ENCODE peak calls at places on chromosomes 2 and 18, in ten cellular contexts. One of them, this sample, is unnamed.
A peak's percentile ranks its signal among the peaks of the same experiment; 100 is the strongest.

GRCh38 chr2:53991948-53992347 is 21.2 kb upstream of the PSME4 start:
- DNase-seq in HEK293T: no peak
- DNase-seq in esophagus squamous epithelium: no peak
- DNase-seq in activated CD4-positive, alpha-beta T cell treated with anti-CD3 and anti-CD28 coated beads, Interleukin-2, amount 50 U/mL, for 24 hours: no peak
- DNase-seq in NCI-H526: no peak
- DNase-seq in heart right ventricle: no peak
- DNase-seq in GM23248: no peak
- DNase-seq in C1 segment of cervical spinal cord: no peak
- DNase-seq in astrocyte of the spinal cord: no peak
- DNase-seq in NCI-H1092: no peak
- DNase-seq in this sample: no peak

GRCh38 chr2:217189747-217190146 is 329.9 kb upstream of the TNP1 start:
- DNase-seq in HEK293T: no peak
- DNase-seq in C1 segment of cervical spinal cord: no peak
- DNase-seq in activated CD4-positive, alpha-beta T cell treated with anti-CD3 and anti-CD28 coated beads, Interleukin-2, amount 50 U/mL, for 24 hours: no peak
- DNase-seq in GM23248: no peak
- DNase-seq in astrocyte of the spinal cord: no peak
- DNase-seq in esophagus squamous epithelium: no peak
- DNase-seq in NCI-H1092: no peak
- DNase-seq in heart right ventricle: no peak
- DNase-seq in NCI-H526: no peak
- DNase-seq in this sample: no peak

GRCh38 chr2:230643576-230644291 is 68.9 kb upstream of the CAB39 start:
- DNase-seq in heart right ventricle: peak; percentile 27
- DNase-seq in NCI-H1092: no peak
- DNase-seq in NCI-H526: no peak
- DNase-seq in GM23248: no peak
- DNase-seq in HEK293T: no peak
- DNase-seq in activated CD4-positive, alpha-beta T cell treated with anti-CD3 and anti-CD28 coated beads, Interleukin-2, amount 50 U/mL, for 24 hours: peak; percentile 61
- DNase-seq in astrocyte of the spinal cord: no peak
- DNase-seq in C1 segment of cervical spinal cord: no peak
- DNase-seq in esophagus squamous epithelium: no peak
- DNase-seq in this sample: peak; percentile 38

GRCh38 chr2:98479959-98480524 is 35.4 kb downstream of the INPP4A start:
- DNase-seq in GM23248: peak; percentile 83
- DNase-seq in heart right ventricle: peak; percentile 65
- DNase-seq in C1 segment of cervical spinal cord: peak; percentile 25
- DNase-seq in esophagus squamous epithelium: no peak
- DNase-seq in activated CD4-positive, alpha-beta T cell treated with anti-CD3 and anti-CD28 coated beads, Interleukin-2, amount 50 U/mL, for 24 hours: no peak
- DNase-seq in HEK293T: no peak
- DNase-seq in NCI-H526: no peak
- DNase-seq in NCI-H1092: peak; percentile 38
- DNase-seq in astrocyte of the spinal cord: peak; percentile 43
- DNase-seq in this sample: peak; percentile 77

GRCh38 chr18:55927831-55928230 is 339.8 kb upstream of the TCF4 start:
- DNase-seq in GM23248: peak; percentile 76
- DNase-seq in NCI-H1092: no peak
- DNase-seq in C1 segment of cervical spinal cord: no peak
- DNase-seq in HEK293T: no peak
- DNase-seq in heart right ventricle: no peak
- DNase-seq in activated CD4-positive, alpha-beta T cell treated with anti-CD3 and anti-CD28 coated beads, Interleukin-2, amount 50 U/mL, for 24 hours: no peak
- DNase-seq in esophagus squamous epithelium: no peak
- DNase-seq in NCI-H526: no peak
- DNase-seq in astrocyte of the spinal cord: peak; percentile 73
- DNase-seq in this sample: no peak

GRCh38 chr2:158732573-158733429 is 62.3 kb upstream of the DAPL1 start:
- DNase-seq in astrocyte of the spinal cord: no peak
- DNase-seq in NCI-H526: peak; percentile 45
- DNase-seq in GM23248: no peak
- DNase-seq in NCI-H1092: no peak
- DNase-seq in esophagus squamous epithelium: no peak
- DNase-seq in heart right ventricle: no peak
- DNase-seq in HEK293T: no peak
- DNase-seq in C1 segment of cervical spinal cord: no peak
- DNase-seq in activated CD4-positive, alpha-beta T cell treated with anti-CD3 and anti-CD28 coated beads, Interleukin-2, amount 50 U/mL, for 24 hours: no peak
- DNase-seq in this sample: no peak

GRCh38 chr2:212135739-212136138 is 402.9 kb downstream of the ERBB4 start:
- DNase-seq in heart right ventricle: no peak
- DNase-seq in C1 segment of cervical spinal cord: no peak
- DNase-seq in HEK293T: no peak
- DNase-seq in GM23248: no peak
- DNase-seq in astrocyte of the spinal cord: no peak
- DNase-seq in activated CD4-positive, alpha-beta T cell treated with anti-CD3 and anti-CD28 coated beads, Interleukin-2, amount 50 U/mL, for 24 hours: no peak
- DNase-seq in esophagus squamous epithelium: no peak
- DNase-seq in NCI-H1092: peak; percentile 82
- DNase-seq in NCI-H526: no peak
- DNase-seq in this sample: no peak

GRCh38 chr2:215288112-215288815 is 23.6 kb upstream of the ATIC start:
- DNase-seq in HEK293T: no peak
- DNase-seq in NCI-H526: no peak
- DNase-seq in esophagus squamous epithelium: no peak
- DNase-seq in GM23248: no peak
- DNase-seq in heart right ventricle: no peak
- DNase-seq in C1 segment of cervical spinal cord: no peak
- DNase-seq in astrocyte of the spinal cord: no peak
- DNase-seq in NCI-H1092: no peak
- DNase-seq in activated CD4-positive, alpha-beta T cell treated with anti-CD3 and anti-CD28 coated beads, Interleukin-2, amount 50 U/mL, for 24 hours: no peak
- DNase-seq in this sample: no peak

GRCh38 chr2:41791523-41791922 is 256.3 kb upstream of the PKDCC start:
- DNase-seq in C1 segment of cervical spinal cord: no peak
- DNase-seq in heart right ventricle: peak; percentile 49
- DNase-seq in NCI-H1092: no peak
- DNase-seq in HEK293T: peak; percentile 22
- DNase-seq in astrocyte of the spinal cord: peak; percentile 46
- DNase-seq in esophagus squamous epithelium: no peak
- DNase-seq in NCI-H526: no peak
- DNase-seq in GM23248: peak; percentile 50
- DNase-seq in activated CD4-positive, alpha-beta T cell treated with anti-CD3 and anti-CD28 coated beads, Interleukin-2, amount 50 U/mL, for 24 hours: no peak
- DNase-seq in this sample: no peak

GRCh38 chr18:31302991-31303390 is 15.0 kb upstream of the DSG1 start:
- DNase-seq in GM23248: no peak
- DNase-seq in heart right ventricle: no peak
- DNase-seq in NCI-H1092: no peak
- DNase-seq in astrocyte of the spinal cord: peak; percentile 46
- DNase-seq in C1 segment of cervical spinal cord: no peak
- DNase-seq in NCI-H526: no peak
- DNase-seq in esophagus squamous epithelium: no peak
- DNase-seq in HEK293T: no peak
- DNase-seq in activated CD4-positive, alpha-beta T cell treated with anti-CD3 and anti-CD28 coated beads, Interleukin-2, amount 50 U/mL, for 24 hours: no peak
- DNase-seq in this sample: no peak

GRCh38 chr18:23341383-23341782 is 111.7 kb upstream of the RIOK3 start:
- DNase-seq in C1 segment of cervical spinal cord: no peak
- DNase-seq in activated CD4-positive, alpha-beta T cell treated with anti-CD3 and anti-CD28 coated beads, Interleukin-2, amount 50 U/mL, for 24 hours: no peak
- DNase-seq in astrocyte of the spinal cord: no peak
- DNase-seq in GM23248: peak; percentile 73
- DNase-seq in NCI-H526: no peak
- DNase-seq in heart right ventricle: no peak
- DNase-seq in NCI-H1092: no peak
- DNase-seq in esophagus squamous epithelium: no peak
- DNase-seq in HEK293T: no peak
- DNase-seq in this sample: no peak

GRCh38 chr2:207337234-207338219 is 171.8 kb upstream of the KLF7 start:
- DNase-seq in GM23248: peak; percentile 43
- DNase-seq in C1 segment of cervical spinal cord: no peak
- DNase-seq in HEK293T: peak; percentile 58
- DNase-seq in esophagus squamous epithelium: no peak
- DNase-seq in heart right ventricle: no peak
- DNase-seq in NCI-H526: no peak
- DNase-seq in astrocyte of the spinal cord: peak; percentile 53
- DNase-seq in activated CD4-positive, alpha-beta T cell treated with anti-CD3 and anti-CD28 coated beads, Interleukin-2, amount 50 U/mL, for 24 hours: no peak
- DNase-seq in NCI-H1092: no peak
- DNase-seq in this sample: no peak

GRCh38 chr2:32039447-32040219 is at the start of gene DPY30:
- DNase-seq in astrocyte of the spinal cord: peak; percentile 94
- DNase-seq in C1 segment of cervical spinal cord: peak; percentile 91
- DNase-seq in NCI-H1092: peak; percentile 67
- DNase-seq in GM23248: peak; percentile 98
- DNase-seq in HEK293T: peak; percentile 92
- DNase-seq in heart right ventricle: peak; percentile 92
- DNase-seq in activated CD4-positive, alpha-beta T cell treated with anti-CD3 and anti-CD28 coated beads, Interleukin-2, amount 50 U/mL, for 24 hours: peak; percentile 80
- DNase-seq in NCI-H526: peak; percentile 96
- DNase-seq in esophagus squamous epithelium: peak; percentile 60
- DNase-seq in this sample: peak; percentile 93

GRCh38 chr2:212831671-212832199 is 293.1 kb upstream of the ERBB4 start:
- DNase-seq in C1 segment of cervical spinal cord: no peak
- DNase-seq in activated CD4-positive, alpha-beta T cell treated with anti-CD3 and anti-CD28 coated beads, Interleukin-2, amount 50 U/mL, for 24 hours: no peak
- DNase-seq in NCI-H526: no peak
- DNase-seq in heart right ventricle: no peak
- DNase-seq in GM23248: no peak
- DNase-seq in esophagus squamous epithelium: no peak
- DNase-seq in NCI-H1092: no peak
- DNase-seq in HEK293T: no peak
- DNase-seq in astrocyte of the spinal cord: no peak
- DNase-seq in this sample: no peak

GRCh38 chr2:239938651-239939486 is 86.3 kb downstream of the NDUFA10 start:
- DNase-seq in GM23248: no peak
- DNase-seq in NCI-H1092: no peak
- DNase-seq in esophagus squamous epithelium: no peak
- DNase-seq in activated CD4-positive, alpha-beta T cell treated with anti-CD3 and anti-CD28 coated beads, Interleukin-2, amount 50 U/mL, for 24 hours: no peak
- DNase-seq in NCI-H526: no peak
- DNase-seq in C1 segment of cervical spinal cord: no peak
- DNase-seq in astrocyte of the spinal cord: no peak
- DNase-seq in heart right ventricle: no peak
- DNase-seq in HEK293T: no peak
- DNase-seq in this sample: peak; percentile 20

GRCh38 chr18:54260376-54261072 is 8.8 kb upstream of the POLI start:
- DNase-seq in activated CD4-positive, alpha-beta T cell treated with anti-CD3 and anti-CD28 coated beads, Interleukin-2, amount 50 U/mL, for 24 hours: no peak
- DNase-seq in HEK293T: no peak
- DNase-seq in GM23248: peak; percentile 51
- DNase-seq in NCI-H526: no peak
- DNase-seq in esophagus squamous epithelium: no peak
- DNase-seq in astrocyte of the spinal cord: no peak
- DNase-seq in NCI-H1092: no peak
- DNase-seq in heart right ventricle: no peak
- DNase-seq in C1 segment of cervical spinal cord: no peak
- DNase-seq in this sample: no peak

GRCh38 chr2:106839849-106840595 is 45.9 kb downstream of the ST6GAL2 start:
- DNase-seq in NCI-H1092: peak; percentile 20
- DNase-seq in GM23248: no peak
- DNase-seq in HEK293T: peak; percentile 28
- DNase-seq in C1 segment of cervical spinal cord: no peak
- DNase-seq in heart right ventricle: no peak
- DNase-seq in NCI-H526: peak; percentile 79
- DNase-seq in astrocyte of the spinal cord: no peak
- DNase-seq in esophagus squamous epithelium: no peak
- DNase-seq in activated CD4-positive, alpha-beta T cell treated with anti-CD3 and anti-CD28 coated beads, Interleukin-2, amount 50 U/mL, for 24 hours: no peak
- DNase-seq in this sample: no peak

GRCh38 chr2:197838036-197838435 is 33.6 kb downstream of the PLCL1 start:
- DNase-seq in astrocyte of the spinal cord: peak; percentile 40
- DNase-seq in C1 segment of cervical spinal cord: no peak
- DNase-seq in NCI-H526: no peak
- DNase-seq in activated CD4-positive, alpha-beta T cell treated with anti-CD3 and anti-CD28 coated beads, Interleukin-2, amount 50 U/mL, for 24 hours: peak; percentile 30
- DNase-seq in heart right ventricle: peak; percentile 18
- DNase-seq in NCI-H1092: no peak
- DNase-seq in GM23248: peak; percentile 70
- DNase-seq in HEK293T: no peak
- DNase-seq in esophagus squamous epithelium: no peak
- DNase-seq in this sample: no peak

GRCh38 chr2:239312741-239313246 is 88.0 kb downstream of the HDAC4 start:
- DNase-seq in NCI-H1092: no peak
- DNase-seq in esophagus squamous epithelium: no peak
- DNase-seq in NCI-H526: no peak
- DNase-seq in activated CD4-positive, alpha-beta T cell treated with anti-CD3 and anti-CD28 coated beads, Interleukin-2, amount 50 U/mL, for 24 hours: no peak
- DNase-seq in astrocyte of the spinal cord: no peak
- DNase-seq in heart right ventricle: peak; percentile 27
- DNase-seq in GM23248: peak; percentile 53
- DNase-seq in HEK293T: no peak
- DNase-seq in C1 segment of cervical spinal cord: no peak
- DNase-seq in this sample: peak; percentile 21

GRCh38 chr2:65231892-65232477 is 4.4 kb downstream of the ACTR2 start:
- DNase-seq in astrocyte of the spinal cord: peak; percentile 53
- DNase-seq in esophagus squamous epithelium: no peak
- DNase-seq in GM23248: peak; percentile 90
- DNase-seq in heart right ventricle: no peak
- DNase-seq in NCI-H1092: no peak
- DNase-seq in NCI-H526: no peak
- DNase-seq in activated CD4-positive, alpha-beta T cell treated with anti-CD3 and anti-CD28 coated beads, Interleukin-2, amount 50 U/mL, for 24 hours: no peak
- DNase-seq in HEK293T: peak; percentile 43
- DNase-seq in C1 segment of cervical spinal cord: no peak
- DNase-seq in this sample: no peak

GRCh38 chr2:28565720-28566295 is 69.9 kb downstream of the PLB1 start:
- DNase-seq in NCI-H1092: no peak
- DNase-seq in activated CD4-positive, alpha-beta T cell treated with anti-CD3 and anti-CD28 coated beads, Interleukin-2, amount 50 U/mL, for 24 hours: no peak
- DNase-seq in C1 segment of cervical spinal cord: no peak
- DNase-seq in HEK293T: no peak
- DNase-seq in astrocyte of the spinal cord: no peak
- DNase-seq in GM23248: no peak
- DNase-seq in NCI-H526: peak; percentile 45
- DNase-seq in heart right ventricle: no peak
- DNase-seq in esophagus squamous epithelium: no peak
- DNase-seq in this sample: no peak

GRCh38 chr2:203177361-203177760 is 61.5 kb upstream of the CYP20A1 start:
- DNase-seq in GM23248: peak; percentile 32
- DNase-seq in HEK293T: no peak
- DNase-seq in astrocyte of the spinal cord: no peak
- DNase-seq in activated CD4-positive, alpha-beta T cell treated with anti-CD3 and anti-CD28 coated beads, Interleukin-2, amount 50 U/mL, for 24 hours: no peak
- DNase-seq in C1 segment of cervical spinal cord: no peak
- DNase-seq in NCI-H526: peak; percentile 43
- DNase-seq in NCI-H1092: no peak
- DNase-seq in heart right ventricle: no peak
- DNase-seq in esophagus squamous epithelium: no peak
- DNase-seq in this sample: no peak

GRCh38 chr2:150919899-150920298 is 341.8 kb downstream of the RBM43 start:
- DNase-seq in NCI-H1092: no peak
- DNase-seq in GM23248: peak; percentile 15
- DNase-seq in astrocyte of the spinal cord: peak; percentile 18
- DNase-seq in esophagus squamous epithelium: no peak
- DNase-seq in C1 segment of cervical spinal cord: no peak
- DNase-seq in HEK293T: no peak
- DNase-seq in activated CD4-positive, alpha-beta T cell treated with anti-CD3 and anti-CD28 coated beads, Interleukin-2, amount 50 U/mL, for 24 hours: no peak
- DNase-seq in heart right ventricle: no peak
- DNase-seq in NCI-H526: no peak
- DNase-seq in this sample: no peak

GRCh38 chr2:194567661-194568017 is 1089.4 kb upstream of the SLC39A10 start:
- DNase-seq in activated CD4-positive, alpha-beta T cell treated with anti-CD3 and anti-CD28 coated beads, Interleukin-2, amount 50 U/mL, for 24 hours: no peak
- DNase-seq in heart right ventricle: no peak
- DNase-seq in HEK293T: no peak
- DNase-seq in NCI-H526: no peak
- DNase-seq in NCI-H1092: no peak
- DNase-seq in GM23248: no peak
- DNase-seq in C1 segment of cervical spinal cord: no peak
- DNase-seq in esophagus squamous epithelium: no peak
- DNase-seq in astrocyte of the spinal cord: no peak
- DNase-seq in this sample: no peak

GRCh38 chr2:16129716-16130540 is 189.6 kb downstream of the MYCN start:
- DNase-seq in GM23248: no peak
- DNase-seq in C1 segment of cervical spinal cord: no peak
- DNase-seq in NCI-H1092: no peak
- DNase-seq in HEK293T: no peak
- DNase-seq in esophagus squamous epithelium: no peak
- DNase-seq in heart right ventricle: no peak
- DNase-seq in NCI-H526: no peak
- DNase-seq in activated CD4-positive, alpha-beta T cell treated with anti-CD3 and anti-CD28 coated beads, Interleukin-2, amount 50 U/mL, for 24 hours: no peak
- DNase-seq in astrocyte of the spinal cord: no peak
- DNase-seq in this sample: no peak

GRCh38 chr2:216555274-216555673 is 56.6 kb downstream of the RPL37A start:
- DNase-seq in heart right ventricle: peak; percentile 70
- DNase-seq in HEK293T: no peak
- DNase-seq in activated CD4-positive, alpha-beta T cell treated with anti-CD3 and anti-CD28 coated beads, Interleukin-2, amount 50 U/mL, for 24 hours: no peak
- DNase-seq in esophagus squamous epithelium: no peak
- DNase-seq in C1 segment of cervical spinal cord: peak; percentile 48
- DNase-seq in astrocyte of the spinal cord: peak; percentile 33
- DNase-seq in GM23248: peak; percentile 79
- DNase-seq in NCI-H1092: peak; percentile 52
- DNase-seq in NCI-H526: no peak
- DNase-seq in this sample: peak; percentile 81

GRCh38 chr2:169109502-169110409 is 40.4 kb downstream of the DHRS9 start:
- DNase-seq in HEK293T: peak; percentile 83
- DNase-seq in C1 segment of cervical spinal cord: peak; percentile 60
- DNase-seq in NCI-H526: peak; percentile 87
- DNase-seq in astrocyte of the spinal cord: peak; percentile 78
- DNase-seq in activated CD4-positive, alpha-beta T cell treated with anti-CD3 and anti-CD28 coated beads, Interleukin-2, amount 50 U/mL, for 24 hours: peak; percentile 70
- DNase-seq in esophagus squamous epithelium: no peak
- DNase-seq in heart right ventricle: peak; percentile 71
- DNase-seq in NCI-H1092: peak; percentile 32
- DNase-seq in GM23248: peak; percentile 75
- DNase-seq in this sample: peak; percentile 83

GRCh38 chr2:10761591-10761990 is 40.2 kb downstream of the ATP6V1C2 start:
- DNase-seq in esophagus squamous epithelium: no peak
- DNase-seq in GM23248: no peak
- DNase-seq in heart right ventricle: no peak
- DNase-seq in HEK293T: no peak
- DNase-seq in NCI-H1092: no peak
- DNase-seq in activated CD4-positive, alpha-beta T cell treated with anti-CD3 and anti-CD28 coated beads, Interleukin-2, amount 50 U/mL, for 24 hours: no peak
- DNase-seq in C1 segment of cervical spinal cord: no peak
- DNase-seq in NCI-H526: no peak
- DNase-seq in astrocyte of the spinal cord: no peak
- DNase-seq in this sample: no peak